ENCODE peak calls at places on chromosomes 16 and 17, in five cellular contexts. M is HCT116, U is H1, B is K562, I is GM12878. J is an unnamed sample.

GRCh38 chr16:57061084-57061905 is 31.1 kb upstream of the CPNE2 start:
- DNase-seq in M (no peak), U (no peak), B (no peak), I (no peak), J (no peak)

GRCh38 chr17:11081342-11081741 is 159.7 kb upstream of the SHISA6 start:
- DNase-seq in M (no peak), U (no peak), B (no peak), I (no peak), J (no peak)

GRCh38 chr16:51538707-51539604 is 387.9 kb upstream of the SALL1 start:
- DNase-seq in M (no peak), U (no peak), B (no peak), I (no peak), J (no peak)

GRCh38 chr16:19520861-19521331 is 1.0 kb downstream of the GDE1 start:
- DNase-seq in M (no peak), U (no peak), B (peak; percentile 74), I (peak; percentile 27), J (no peak)

GRCh38 chr16:83814654-83814985 is 6.8 kb downstream of the HSBP1 start:
- DNase-seq in M (no peak), U (no peak), B (no peak), I (no peak), J (no peak)

GRCh38 chr17:29682987-29683386 is 60.3 kb upstream of the CORO6 start:
- DNase-seq in M (no peak), U (no peak), B (no peak), I (no peak), J (no peak)

GRCh38 chr17:44990994-44991393 is 22.9 kb upstream of the C1QL1 start:
- DNase-seq in M (no peak), U (no peak), B (no peak), I (no peak), J (no peak)

GRCh38 chr16:66740010-66740409 is 11.4 kb downstream of the DYNC1LI2 start:
- DNase-seq in M (no peak), U (no peak), B (peak; percentile 61), I (no peak), J (peak; percentile 48)

GRCh38 chr16:30065943-30066881 is 652 bp downstream of the ALDOA start:
- DNase-seq in M (no peak), U (no peak), B (peak; percentile 74), I (no peak), J (no peak)

GRCh38 chr17:14373587-14374259 is 72.8 kb downstream of the HS3ST3B1 start:
- DNase-seq in M (no peak), U (no peak), B (no peak), I (no peak), J (no peak)

GRCh38 chr17:34569591-34569990 is 9.8 kb upstream of the TMEM132E start:
- DNase-seq in M (no peak), U (no peak), B (no peak), I (no peak), J (no peak)

GRCh38 chr17:29148257-29148789 is 31.9 kb downstream of the MYO18A start:
- DNase-seq in M (no peak), U (no peak), B (no peak), I (no peak), J (peak; percentile 48)

GRCh38 chr17:60139438-60140285 is 10.1 kb upstream of the CA4 start:
- DNase-seq in M (peak; percentile 12), U (peak; percentile 92), B (peak; percentile 84), I (no peak), J (no peak)

GRCh38 chr16:56515665-56516064 is 4.2 kb downstream of the BBS2 start:
- DNase-seq in M (no peak), U (no peak), B (no peak), I (no peak), J (no peak)

GRCh38 chr16:88768041-88768876 is 16.8 kb downstream of the PIEZO1 start:
- DNase-seq in M (no peak), U (no peak), B (peak; percentile 59), I (no peak), J (peak; percentile 42)

GRCh38 chr17:82424001-82424862 is 5.8 kb upstream of the OGFOD3 start:
- DNase-seq in M (peak; percentile 36), U (peak; percentile 82), B (peak; percentile 48), I (no peak), J (peak; percentile 80)

GRCh38 chr17:31631759-31632158 is 227.3 kb downstream of the COPRS start:
- DNase-seq in M (no peak), U (no peak), B (no peak), I (no peak), J (no peak)

GRCh38 chr17:74773414-74773813 is 2.7 kb downstream of the NAT9 start:
- DNase-seq in M (no peak), U (no peak), B (no peak), I (no peak), J (peak; percentile 55)

GRCh38 chr17:48600244-48601098 is 4.3 kb downstream of the HOXB6 start:
- DNase-seq in M (no peak), U (no peak), B (no peak), I (no peak), J (no peak)

GRCh38 chr16:15701975-15702970 is 52.2 kb downstream of the NDE1 start:
- DNase-seq in M (no peak), U (no peak), B (no peak), I (no peak), J (no peak)

GRCh38 chr17:42184717-42185496 is at the start of gene HCRT:
- DNase-seq in M (no peak), U (no peak), B (no peak), I (no peak), J (no peak)

GRCh38 chr17:12342609-12343248 is 322.1 kb downstream of the MAP2K4 start:
- DNase-seq in M (peak; percentile 8), U (peak; percentile 94), B (peak; percentile 45), I (no peak), J (no peak)

GRCh38 chr16:50839356-50839755 is 97.5 kb downstream of the CYLD start:
- DNase-seq in M (no peak), U (peak; percentile 1), B (no peak), I (no peak), J (no peak)

GRCh38 chr16:78175287-78175686 is 75.8 kb downstream of the WWOX start:
- DNase-seq in M (no peak), U (peak; percentile 13), B (no peak), I (no peak), J (no peak)

GRCh38 chr17:65228734-65229390 is 91.7 kb downstream of the RGS9 start:
- DNase-seq in M (peak; percentile 28), U (no peak), B (peak; percentile 40), I (peak; percentile 89), J (no peak)

GRCh38 chr16:23668225-23668624 is 10.5 kb upstream of the PLK1 start:
- DNase-seq in M (no peak), U (no peak), B (no peak), I (no peak), J (no peak)

GRCh38 chr16:67030221-67030962 is 1.4 kb downstream of the CBFB start:
- DNase-seq in M (no peak), U (peak; percentile 19), B (no peak), I (no peak), J (no peak)

GRCh38 chr17:67285360-67285759 is 40.4 kb upstream of the HELZ start:
- DNase-seq in M (no peak), U (no peak), B (no peak), I (no peak), J (peak; percentile 20)

GRCh38 chr16:6375471-6376075 is 957.1 kb upstream of the RBFOX1 start:
- DNase-seq in M (no peak), U (no peak), B (no peak), I (no peak), J (no peak)

GRCh38 chr16:8921626-8921984 is 39.5 kb downstream of the LITAFD start:
- DNase-seq in M (no peak), U (no peak), B (no peak), I (no peak), J (no peak)
- TF ChIP-seq JUND in M (no peak), U (no peak), B (no peak), I (no peak), J (no peak)

GRCh38 chr17:55155867-55156560 is 108.7 kb upstream of the HLF start:
- DNase-seq in M (no peak), U (no peak), B (no peak), I (no peak), J (no peak)

GRCh38 chr17:55157165-55157564 is 107.6 kb upstream of the HLF start:
- DNase-seq in M (no peak), U (no peak), B (no peak), I (no peak), J (no peak)

GRCh38 chr17:55160501-55160900 is 104.3 kb upstream of the HLF start:
- DNase-seq in M (no peak), U (no peak), B (no peak), I (no peak), J (no peak)

GRCh38 chr17:55159251-55159650 is 105.5 kb upstream of the HLF start:
- DNase-seq in M (no peak), U (no peak), B (no peak), I (no peak), J (no peak)

DNA sequence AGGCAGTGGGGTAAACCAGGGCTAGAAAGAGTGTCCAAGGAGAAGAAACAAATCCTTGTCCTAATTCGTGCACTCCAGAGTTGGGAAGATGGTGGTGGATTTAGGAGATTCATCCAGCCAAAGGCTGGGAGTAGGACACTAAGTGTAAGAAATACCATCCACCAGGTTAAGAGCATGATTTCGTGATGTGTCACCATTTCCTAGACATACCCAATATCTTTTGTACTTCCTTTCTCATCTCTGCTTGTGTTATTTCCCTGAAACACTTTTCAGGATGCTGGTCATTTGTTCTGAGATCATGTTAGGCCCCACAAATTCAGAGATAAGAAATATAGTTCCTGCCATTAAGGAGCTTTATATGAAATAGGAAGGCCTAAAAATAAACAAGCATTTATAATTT is 106.3 kb upstream of the HLF start:
- DNase-seq in M (no peak), U (no peak), B (no peak), I (no peak), J (no peak)
- TF ChIP-seq JUND in M (no peak), U (no peak), B (no peak), I (no peak), J (no peak)

GRCh38 chr16:25692307-25692706 is 548 bp downstream of the HS3ST4 start:
- DNase-seq in M (no peak), U (peak; percentile 54), B (no peak), I (no peak), J (no peak)

GRCh38 chr16:25690563-25691143 is 1.1 kb upstream of the HS3ST4 start:
- DNase-seq in M (no peak), U (no peak), B (no peak), I (no peak), J (no peak)

GRCh38 chr16:25692734-25693508 is 1.2 kb downstream of the HS3ST4 start:
- DNase-seq in M (no peak), U (peak; percentile 68), B (no peak), I (no peak), J (no peak)

GRCh38 chr16:25691519-25692091 is at the start of gene HS3ST4:
- DNase-seq in M (no peak), U (peak; percentile 79), B (no peak), I (no peak), J (no peak)

GRCh38 chr16:25689137-25689836 is 2.5 kb upstream of the HS3ST4 start:
- DNase-seq in M (no peak), U (no peak), B (no peak), I (no peak), J (no peak)
- TF ChIP-seq JUND in M (no peak), U (no peak), B (no peak), I (no peak), J (no peak)

DNA sequence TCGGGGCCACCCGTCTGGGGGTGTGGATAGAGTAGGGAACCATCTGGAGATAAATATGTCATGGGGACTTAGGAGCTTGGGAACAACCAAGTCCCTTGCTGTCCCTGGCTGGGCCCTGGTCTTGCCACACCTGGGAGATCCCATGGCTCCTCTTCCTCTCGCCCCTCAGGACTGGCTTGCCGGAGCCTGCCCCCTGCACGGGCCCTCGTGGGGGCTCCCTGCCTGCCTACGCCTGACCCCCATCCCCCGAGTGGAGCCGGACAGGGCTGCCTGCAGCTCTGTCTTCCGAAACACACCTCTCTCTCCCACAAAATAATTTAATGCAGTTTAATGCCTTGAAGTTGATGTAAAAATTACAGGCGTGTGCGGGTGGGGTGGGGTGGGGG is 22.3 kb upstream of the SLC38A10 start:
- DNase-seq in M (no peak), U (no peak), B (no peak), I (no peak), J (no peak)
- TF ChIP-seq JUND in M (no peak), U (no peak), B (no peak), I (no peak), J (no peak)